ENCODE peak calls at places on chromosomes 5 and 9, in seven cellular contexts. G is HT1080; X is stimulated activated CD4-positive, alpha-beta T cell treated with anti-CD3 and anti-CD28 coated beads, Interleukin-4, amount 100 ng/mL, for 48 hours; L is EH; P is NCI-H748 treated with DMSO at 0.1 percent for 48 hours; K is trophoblast cell; A is stimulated activated CD8-positive, alpha-beta memory T cell treated with anti-CD3 and anti-CD28 coated beads, Interleukin-4, amount 100 ng/mL, for 24 hours. T is an unnamed sample.
A peak's percentile ranks its signal among the peaks of the same experiment; 100 is the strongest.

GRCh38 chr5:143395638-143396352 is 7.7 kb downstream of the NR3C1 start:
- DNase-seq in L (no peak), A (no peak), G (no peak), K (no peak), P (no peak), X (no peak), T (no peak)

GRCh38 chr5:158317507-158317906 is 458.6 kb upstream of the CLINT1 start:
- DNase-seq in K (no peak), X (no peak), G (no peak), P (no peak), L (no peak), A (no peak), T (no peak)

GRCh38 chr5:82793808-82794419 is 283.3 kb downstream of the TMEM167A start:
- DNase-seq in A (peak; percentile 19), P (no peak), G (no peak), K (peak; percentile 58), L (peak; percentile 52), X (peak; percentile 21), T (no peak)

GRCh38 chr5:35367534-35367933 is 137.2 kb upstream of the PRLR start:
- DNase-seq in K (no peak), P (no peak), X (no peak), L (no peak), G (no peak), A (no peak), T (no peak)

GRCh38 chr5:61673007-61673735 is 341.1 kb downstream of the ZSWIM6 start:
- DNase-seq in X (no peak), P (no peak), K (no peak), G (peak; percentile 86), L (peak; percentile 18), A (no peak), T (peak; percentile 17)

GRCh38 chr5:133265720-133266575 is 214.1 kb downstream of the HSPA4 start:
- DNase-seq in A (no peak), L (no peak), P (no peak), X (no peak), K (no peak), G (no peak), T (no peak)

GRCh38 chr5:78300464-78301045 is 6.1 kb upstream of the AP3B1 start:
- DNase-seq in P (no peak), L (peak; percentile 35), A (no peak), K (peak; percentile 55), X (no peak), G (no peak), T (no peak)

GRCh38 chr9:14585730-14586473 is 107.3 kb downstream of the ZDHHC21 start:
- DNase-seq in P (no peak), X (no peak), K (no peak), L (no peak), A (no peak), G (no peak), T (no peak)

GRCh38 chr5:136197462-136198142 is 4.6 kb upstream of the SMIM32 start:
- DNase-seq in P (no peak), X (no peak), L (no peak), K (no peak), A (no peak), G (no peak), T (no peak)

GRCh38 chr5:92907914-92908606 is 673.0 kb downstream of the NR2F1-AS1 start:
- DNase-seq in A (no peak), L (peak; percentile 78), X (no peak), K (no peak), G (peak; percentile 71), P (no peak), T (no peak)

GRCh38 chr9:32879335-32879734 is 96.0 kb downstream of the TMEM215 start:
- DNase-seq in P (no peak), A (no peak), X (no peak), K (no peak), L (no peak), G (no peak), T (no peak)

GRCh38 chr9:3716415-3716814 is 190.6 kb upstream of the RFX3 start:
- DNase-seq in X (no peak), G (no peak), P (no peak), K (no peak), A (no peak), L (no peak), T (no peak)

GRCh38 chr5:158746979-158747378 is 352.7 kb downstream of the EBF1 start:
- DNase-seq in K (no peak), G (no peak), X (no peak), L (peak; percentile 16), P (no peak), A (no peak), T (no peak)

GRCh38 chr9:124390812-124391658 is 24.2 kb downstream of the PSMB7 start:
- DNase-seq in P (no peak), L (peak; percentile 74), G (no peak), A (no peak), K (no peak), X (no peak), T (no peak)

GRCh38 chr5:1808466-1808865 is 7.3 kb downstream of the NDUFS6 start:
- DNase-seq in L (peak; percentile 11), P (no peak), X (no peak), K (no peak), G (peak; percentile 35), A (no peak), T (no peak)

GRCh38 chr5:77630246-77631165 is 8.0 kb downstream of the OTP start:
- DNase-seq in K (peak; percentile 71), P (peak; percentile 56), L (peak; percentile 47), X (peak; percentile 44), A (peak; percentile 26), G (peak; percentile 55), T (peak; percentile 76)

GRCh38 chr9:1231998-1232919 is 182.1 kb downstream of the DMRT2 start:
- DNase-seq in K (peak; percentile 50), L (peak; percentile 94), A (no peak), X (no peak), P (no peak), G (peak; percentile 61), T (no peak)

GRCh38 chr9:107520186-107520585 is 30.6 kb upstream of the KLF4 start:
- DNase-seq in A (no peak), G (no peak), P (no peak), K (no peak), X (no peak), L (no peak), T (no peak)

GRCh38 chr5:104987074-104987473 is 1424.5 kb upstream of the NUDT12 start:
- DNase-seq in G (no peak), P (no peak), X (no peak), L (no peak), K (no peak), A (no peak), T (no peak)

GRCh38 chr5:132481243-132482211 is 9.0 kb downstream of the IRF1 start:
- DNase-seq in G (no peak), K (peak; percentile 46), P (no peak), L (no peak), A (no peak), X (no peak), T (no peak)

GRCh38 chr9:32627394-32627954 is 8.0 kb downstream of the TAF1L start:
- DNase-seq in X (no peak), K (peak; percentile 59), A (no peak), P (no peak), G (peak; percentile 77), L (no peak), T (peak; percentile 76)

GRCh38 chr9:89662718-89663246 is 58.0 kb downstream of the GADD45G start:
- DNase-seq in L (no peak), X (no peak), G (no peak), A (no peak), K (peak; percentile 34), P (no peak), T (no peak)

GRCh38 chr5:14405706-14406553 is 175.7 kb upstream of the OTULINL start:
- DNase-seq in A (no peak), X (no peak), K (no peak), L (no peak), P (peak; percentile 32), G (peak; percentile 72), T (peak; percentile 4)

GRCh38 chr9:138105561-138106505 is 228.3 kb downstream of the CACNA1B start:
- DNase-seq in A (no peak), L (no peak), P (no peak), G (no peak), X (no peak), K (no peak), T (no peak)

GRCh38 chr9:135134253-135135028 is 47.0 kb downstream of the OLFM1 start:
- DNase-seq in A (no peak), K (no peak), P (no peak), G (no peak), L (no peak), X (no peak), T (no peak)

GRCh38 chr5:68476854-68477253 is 261.3 kb downstream of the PIK3R1 start:
- DNase-seq in L (no peak), A (no peak), G (no peak), K (no peak), P (no peak), X (no peak), T (no peak)

GRCh38 chr5:168916852-168917251 is 337.7 kb upstream of the PANK3 start:
- DNase-seq in X (no peak), A (no peak), G (peak; percentile 13), P (no peak), L (no peak), K (peak; percentile 48), T (no peak)

GRCh38 chr5:112630246-112631009 is 107.3 kb upstream of the APC start:
- DNase-seq in G (peak; percentile 43), K (peak; percentile 78), X (no peak), A (no peak), P (no peak), L (peak; percentile 30), T (no peak)

GRCh38 chr5:79205965-79206364 is 30.0 kb upstream of the JMY start:
- DNase-seq in X (no peak), G (no peak), L (no peak), K (no peak), A (no peak), P (no peak), T (no peak)

GRCh38 chr5:136021016-136021405 is 7.8 kb upstream of the TGFBI start:
- DNase-seq in A (no peak), K (peak; percentile 13), G (peak; percentile 67), P (no peak), X (no peak), L (peak; percentile 87), T (no peak)

GRCh38 chr5:178839319-178839704 is 20.4 kb upstream of the ZNF354B start:
- DNase-seq in K (peak; percentile 100), X (peak; percentile 34), L (peak; percentile 8), P (no peak), A (peak; percentile 40), G (no peak), T (peak; percentile 46)

GRCh38 chr9:129185402-129185801 is 7.3 kb upstream of the IER5L start:
- DNase-seq in L (no peak), X (no peak), G (no peak), K (no peak), P (no peak), A (no peak), T (no peak)

GRCh38 chr5:141521244-141521781 is 32.4 kb downstream of the PCDHGC5 start:
- DNase-seq in L (peak; percentile 99), G (peak; percentile 100), X (no peak), A (no peak), P (no peak), K (peak; percentile 72), T (peak; percentile 41)